ENCODE peak calls at places on chromosomes 16 and 17, in five cellular contexts. E is hepatocyte, H is fibroblast of lung, X is GM12878, B is H1. R is an unnamed sample.

GRCh38 chr16:11700264-11701029 is 32.2 kb downstream of the SNN start:
- DNase-seq in E (no peak), X (no peak), H (peak), B (no peak), R (no peak)

GRCh38 chr16:2584742-2585650 is 47.2 kb downstream of the PDPK1 start:
- DNase-seq in B (no peak), H (peak), E (no peak), X (no peak), R (no peak)

GRCh38 chr17:40561871-40562611 is 3.2 kb downstream of the CCR7 start:
- DNase-seq in E (peak), B (no peak), X (peak), H (no peak), R (peak)

GRCh38 chr17:17032131-17032692 is 10.0 kb upstream of the MPRIP start:
- DNase-seq in B (no peak), X (no peak), H (peak), E (peak), R (no peak)

GRCh38 chr16:54489225-54489781 is 202.7 kb upstream of the IRX3 start:
- DNase-seq in X (no peak), E (peak), H (no peak), B (no peak), R (no peak)

GRCh38 chr17:10294162-10294561 is 78.6 kb downstream of the MYH13 start:
- DNase-seq in X (peak), E (peak), H (no peak), B (no peak), R (no peak)

GRCh38 chr17:38852771-38853291 is 690 bp downstream of the RPL23 start:
- DNase-seq in X (no peak), H (peak), E (no peak), B (no peak), R (peak)

GRCh38 chr16:12063004-12063395 is 86.5 kb downstream of the SNX29 start:
- DNase-seq in B (no peak), X (no peak), H (no peak), E (no peak), R (no peak)

GRCh38 chr16:68737046-68737729 is at the start of gene CDH1:
- DNase-seq in E (peak), B (peak), X (no peak), H (no peak), R (no peak)

GRCh38 chr16:50120732-50121131 is 32.4 kb upstream of the TENT4B start:
- DNase-seq in H (no peak), E (no peak), B (no peak), X (no peak), R (no peak)

GRCh38 chr16:17368951-17369350 is 101.8 kb downstream of the XYLT1 start:
- DNase-seq in E (no peak), B (no peak), H (no peak), X (no peak), R (no peak)

GRCh38 chr17:65553009-65553645 is 8.3 kb downstream of the AXIN2 start:
- DNase-seq in H (no peak), B (no peak), E (no peak), X (no peak), R (no peak)

GRCh38 chr16:81634380-81635121 is 144.5 kb upstream of the PLCG2 start:
- DNase-seq in B (no peak), E (no peak), H (peak), X (no peak), R (no peak)

GRCh38 chr17:62094175-62094574 is 29.1 kb upstream of the MED13 start:
- DNase-seq in B (no peak), X (no peak), E (no peak), H (peak), R (no peak)

GRCh38 chr16:60929-61878 is 7.6 kb downstream of the SNRNP25 start:
- DNase-seq in H (no peak), X (no peak), B (no peak), E (no peak), R (no peak)

GRCh38 chr17:79113699-79114098 is 39.1 kb downstream of the ENGASE start:
- DNase-seq in X (no peak), B (no peak), H (no peak), E (no peak), R (no peak)

DNA sequence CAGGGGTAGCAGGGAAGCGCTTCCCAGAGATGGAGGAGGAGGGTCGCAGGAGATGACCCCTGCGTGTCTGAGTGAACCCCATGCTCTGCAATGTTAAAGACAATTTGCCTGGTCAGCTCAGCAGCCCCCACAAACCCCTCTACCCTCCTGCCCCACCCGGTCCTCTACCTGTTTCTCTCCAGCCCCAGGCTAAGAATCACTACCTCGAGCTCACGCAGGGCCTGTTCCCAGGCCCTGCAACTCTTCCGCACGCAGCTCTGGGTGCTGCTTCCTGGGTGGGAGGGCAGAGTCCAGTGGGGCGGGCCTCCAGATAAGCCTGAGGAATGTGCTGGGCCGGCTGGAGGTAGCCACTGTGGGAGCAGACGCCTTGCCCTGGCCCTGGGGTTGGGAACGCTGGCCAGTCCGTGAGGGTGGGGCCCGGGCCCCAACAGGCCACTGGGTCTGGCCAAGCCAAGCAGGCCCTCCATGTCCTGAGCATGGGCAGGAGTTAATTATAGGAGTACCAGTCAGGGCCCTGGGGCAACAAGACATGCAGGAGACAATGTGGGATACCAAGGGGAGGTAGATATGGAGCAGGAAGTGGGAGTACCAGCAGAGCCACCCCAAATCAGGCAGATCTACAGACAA is 6.1 kb downstream of the DOK4 start:
- DNase-seq in E (peak), H (peak), X (no peak), B (no peak), R (no peak)
- H3K4me3 ChIP-seq in E (no peak), H (peak), X (no peak), B (peak), R (no peak)

GRCh38 chr16:79328327-79329162 is 272.0 kb downstream of the MAF start:
- DNase-seq in H (no peak), B (no peak), X (no peak), E (no peak), R (no peak)
- H3K27ac ChIP-seq in H (no peak), B (no peak), X (no peak), E (no peak), R (no peak)

DNA sequence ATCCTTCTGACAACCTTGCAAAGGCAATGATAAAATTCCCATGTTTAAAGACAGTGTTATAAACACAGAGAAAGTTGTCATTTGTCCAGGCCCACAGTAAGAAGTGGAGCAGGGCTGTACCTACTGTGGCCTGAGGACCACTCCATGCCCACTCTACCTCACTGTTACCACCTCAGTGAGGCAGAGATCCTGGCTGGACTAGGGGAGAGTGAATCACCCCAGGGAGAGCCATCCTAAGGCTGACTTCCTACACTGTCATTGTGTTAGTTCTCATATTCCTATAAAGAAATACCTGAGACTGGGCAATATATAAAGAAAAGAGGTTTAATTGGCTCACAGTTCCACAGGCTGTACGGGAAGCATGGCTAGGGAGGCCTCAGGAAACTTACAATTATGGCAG is 228.8 kb upstream of the HSBP1 start:
- DNase-seq in H (no peak), E (no peak), X (no peak), B (no peak), R (no peak)
- H3K4me3 ChIP-seq in H (no peak), E (no peak), X (no peak), B (no peak), R (no peak)

DNA sequence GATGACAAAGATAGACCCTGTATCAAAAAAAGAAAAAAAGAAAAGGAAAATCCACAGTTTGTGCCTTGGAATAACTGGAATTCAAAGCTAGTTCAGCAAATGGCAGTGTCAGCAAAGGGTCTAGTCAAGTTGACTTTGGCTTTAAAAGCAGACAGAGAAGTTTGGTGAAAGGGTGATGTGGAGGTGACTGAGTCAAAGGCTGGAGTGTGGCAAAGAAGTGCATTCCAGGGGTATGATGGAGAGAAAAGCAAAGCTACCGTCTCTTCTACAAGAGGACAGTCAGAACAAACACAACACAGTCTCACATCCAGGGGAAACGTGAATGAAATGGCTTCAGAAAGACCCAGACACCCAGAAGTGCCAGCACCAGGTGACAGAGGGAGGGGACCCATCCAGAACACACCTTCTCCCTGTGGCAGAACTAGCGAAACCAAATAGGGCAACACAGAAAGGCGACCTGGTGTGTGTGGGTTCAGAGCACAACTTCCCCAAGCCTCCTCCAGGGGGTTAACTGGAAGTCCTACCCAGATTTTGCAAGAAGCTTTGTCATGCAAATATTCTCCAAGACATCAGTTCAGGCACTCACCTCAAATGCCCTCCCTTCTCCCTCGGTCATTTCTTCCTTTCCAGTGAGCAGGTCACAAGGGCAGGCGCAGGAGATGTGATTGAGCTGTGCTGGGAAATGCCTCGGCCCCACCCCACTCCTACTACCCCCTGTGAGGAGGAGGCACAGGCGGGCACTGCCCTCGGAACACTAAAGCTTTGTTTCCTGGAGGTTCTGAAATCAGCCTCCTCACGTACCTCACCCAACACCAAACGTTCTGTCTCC is 481.9 kb downstream of the SOX9 start:
- DNase-seq in H (peak), E (no peak), X (no peak), B (peak), R (no peak)
- H3K27ac ChIP-seq in H (no peak), E (no peak), X (peak), B (no peak), R (no peak)

GRCh38 chr17:31053076-31053475 is 41.7 kb upstream of the NF1 start:
- DNase-seq in X (no peak), B (no peak), E (no peak), H (no peak), R (no peak)
- H3K4me3 ChIP-seq in X (no peak), B (no peak), E (no peak), H (no peak), R (no peak)

R was measured in effector memory CD4-positive, alpha-beta T cell.